ENCODE peak calls at places on chromosomes 16 and 17, in six cellular contexts. Y is heart right ventricle, U is AG04450, Z is foreskin fibroblast, D is heart left ventricle, A is astrocyte of the spinal cord. M is an unnamed sample.

GRCh38 chr16:85459529-85460251 is 153.4 kb upstream of the GSE1 start:
- DNase-seq in U (no peak), A (no peak), Y (no peak), Z (no peak), D (no peak), M (no peak)

GRCh38 chr16:66440970-66441369 is 13.9 kb downstream of the BEAN1 start:
- DNase-seq in Z (no peak), U (no peak), A (no peak), D (no peak), Y (no peak), M (no peak)

GRCh38 chr17:30477758-30478115 is 529 bp downstream of the GOSR1 start:
- DNase-seq in Z (peak; percentile 1), A (no peak), D (no peak), Y (no peak), U (no peak), M (no peak)

GRCh38 chr17:77963441-77963840 is 4.9 kb downstream of the TNRC6C start:
- DNase-seq in U (peak; percentile 80), A (peak; percentile 95), Y (peak; percentile 79), Z (peak; percentile 85), D (peak; percentile 77), M (peak; percentile 83)

GRCh38 chr17:8846768-8847211 is 20.7 kb downstream of the PIK3R6 start:
- DNase-seq in Z (peak; percentile 2), Y (peak; percentile 54), D (peak; percentile 46), U (no peak), A (peak; percentile 15), M (peak; percentile 65)

GRCh38 chr17:4950757-4951204 is at the start of gene ENO3:
- DNase-seq in Y (no peak), D (no peak), Z (no peak), U (no peak), A (no peak), M (no peak)

GRCh38 chr17:17790673-17791464 is 45.9 kb downstream of the SREBF1 start:
- DNase-seq in Y (no peak), A (no peak), U (no peak), D (no peak), Z (no peak), M (no peak)

GRCh38 chr17:80605326-80606066 is 60.9 kb downstream of the RPTOR start:
- DNase-seq in D (no peak), A (no peak), Y (no peak), Z (peak; percentile 20), U (no peak), M (peak; percentile 48)

GRCh38 chr17:1515640-1516402 is 591 bp downstream of the INPP5K start:
- DNase-seq in Z (peak; percentile 78), D (peak; percentile 59), A (peak; percentile 89), U (peak; percentile 81), Y (peak; percentile 79), M (peak; percentile 95)

GRCh38 chr17:69448431-69449102 is 34.1 kb downstream of the MAP2K6 start:
- DNase-seq in Y (no peak), Z (no peak), A (peak; percentile 57), D (peak; percentile 9), U (no peak), M (peak; percentile 22)

GRCh38 chr17:4566785-4567184 is 6.4 kb upstream of the GGT6 start:
- DNase-seq in Z (peak; percentile 32), D (peak; percentile 53), A (peak; percentile 32), U (no peak), Y (peak; percentile 74), M (peak; percentile 65)

GRCh38 chr17:34756670-34757021 is 177.3 kb downstream of the TMEM132E start:
- DNase-seq in D (peak; percentile 15), Y (peak; percentile 18), Z (peak; percentile 2), A (no peak), U (no peak), M (no peak)

GRCh38 chr16:76386784-76387183 is 109.6 kb downstream of the CNTNAP4 start:
- DNase-seq in U (no peak), A (peak; percentile 44), Y (no peak), D (no peak), Z (no peak), M (peak; percentile 91)

GRCh38 chr17:17205368-17206148 is 575 bp downstream of the PLD6 start:
- DNase-seq in U (no peak), A (peak; percentile 27), Y (peak; percentile 51), Z (peak; percentile 61), D (peak; percentile 47), M (peak; percentile 28)

GRCh38 chr16:70703041-70703834 is 17.4 kb upstream of the MTSS2 start:
- DNase-seq in U (peak; percentile 84), A (peak; percentile 92), D (peak; percentile 63), Z (peak; percentile 95), Y (peak; percentile 68), M (peak; percentile 66)

GRCh38 chr17:81166033-81166472 is at the start of gene AATK:
- DNase-seq in U (no peak), Y (no peak), Z (no peak), A (no peak), D (no peak), M (no peak)

GRCh38 chr16:71924710-71925109 is 29.4 kb downstream of the IST1 start:
- DNase-seq in U (no peak), Y (no peak), D (no peak), A (no peak), Z (no peak), M (no peak)

GRCh38 chr17:32323784-32324590 is 18.0 kb downstream of the C17orf75 start:
- DNase-seq in D (no peak), A (no peak), U (no peak), Y (no peak), Z (no peak), M (peak; percentile 19)

GRCh38 chr17:79739148-79740062 is 8.7 kb downstream of the ENPP7 start:
- DNase-seq in D (no peak), U (no peak), Z (no peak), A (peak; percentile 23), Y (no peak), M (no peak)

GRCh38 chr16:88063201-88063773 is 112.1 kb downstream of the BANP start:
- DNase-seq in D (no peak), U (peak; percentile 42), Y (peak; percentile 27), Z (peak; percentile 90), A (peak; percentile 50), M (peak; percentile 80)

GRCh38 chr16:64469906-64470702 is 651.8 kb downstream of the CDH11 start:
- DNase-seq in U (no peak), A (peak; percentile 49), Z (no peak), D (no peak), Y (no peak), M (peak; percentile 28)

GRCh38 chr17:4881761-4882555 is 17.4 kb upstream of the C17orf107 start:
- DNase-seq in U (no peak), D (no peak), Z (no peak), Y (peak; percentile 51), A (peak; percentile 33), M (peak; percentile 46)

GRCh38 chr17:8001976-8002645 is at the start of gene GUCY2D:
- DNase-seq in Y (no peak), Z (no peak), U (no peak), A (no peak), D (no peak), M (no peak)

GRCh38 chr16:30041841-30042240 is 10.8 kb upstream of the TLCD3B start:
- DNase-seq in Z (no peak), U (no peak), D (no peak), A (peak; percentile 57), Y (no peak), M (peak; percentile 69)

GRCh38 chr17:77400445-77400870 is 259.7 kb downstream of the SEC14L1 start:
- DNase-seq in A (no peak), Z (peak; percentile 47), Y (peak; percentile 62), D (peak; percentile 67), U (no peak), M (no peak)

GRCh38 chr17:37671813-37672544 is 28.7 kb upstream of the DDX52 start:
- DNase-seq in Z (peak; percentile 84), A (peak; percentile 80), Y (no peak), U (peak; percentile 82), D (no peak), M (peak; percentile 54)

GRCh38 chr16:21277045-21277926 is 804 bp downstream of the CRYM start:
- DNase-seq in D (no peak), A (no peak), U (no peak), Z (no peak), Y (no peak), M (no peak)

GRCh38 chr16:53266156-53266555 is 168.1 kb upstream of the RBL2 start:
- DNase-seq in U (no peak), Y (no peak), A (no peak), Z (no peak), D (no peak), M (no peak)

GRCh38 chr17:34579017-34579946 is at the start of gene TMEM132E:
- DNase-seq in Z (no peak), D (peak; percentile 25), Y (peak; percentile 29), U (no peak), A (no peak), M (peak; percentile 6)

GRCh38 chr16:57628008-57628781 is at the start of gene ADGRG1:
- DNase-seq in U (peak; percentile 80), Y (peak; percentile 84), Z (peak; percentile 94), D (peak; percentile 80), A (peak; percentile 94), M (peak; percentile 96)
- TF ChIP-seq CTCF in U (no peak), Y (peak; percentile 26), Z (no peak), D (no peak), A (no peak), M (no peak)

GRCh38 chr17:51046527-51047384 is 73.9 kb downstream of the SPAG9 start:
- DNase-seq in A (peak; percentile 96), Y (peak; percentile 76), Z (peak; percentile 83), U (peak; percentile 44), D (peak; percentile 58), M (peak; percentile 81)
- H3K4me3 ChIP-seq in A (peak overlapping the region; percentile 50), Y (peak overlapping the region; percentile 6), Z (peak overlapping the region; percentile 46), U (peak overlapping the region; percentile 35), D (no peak overlapping the region), M (peak overlapping the region; percentile 33)

GRCh38 chr16:78607465-78607864 is 508.0 kb downstream of the WWOX start:
- DNase-seq in U (no peak), Y (no peak), D (no peak), A (peak; percentile 0), Z (no peak), M (peak; percentile 19)
- TF ChIP-seq CTCF in U (no peak), Y (no peak), D (no peak), A (no peak), Z (no peak), M (no peak)

DNA sequence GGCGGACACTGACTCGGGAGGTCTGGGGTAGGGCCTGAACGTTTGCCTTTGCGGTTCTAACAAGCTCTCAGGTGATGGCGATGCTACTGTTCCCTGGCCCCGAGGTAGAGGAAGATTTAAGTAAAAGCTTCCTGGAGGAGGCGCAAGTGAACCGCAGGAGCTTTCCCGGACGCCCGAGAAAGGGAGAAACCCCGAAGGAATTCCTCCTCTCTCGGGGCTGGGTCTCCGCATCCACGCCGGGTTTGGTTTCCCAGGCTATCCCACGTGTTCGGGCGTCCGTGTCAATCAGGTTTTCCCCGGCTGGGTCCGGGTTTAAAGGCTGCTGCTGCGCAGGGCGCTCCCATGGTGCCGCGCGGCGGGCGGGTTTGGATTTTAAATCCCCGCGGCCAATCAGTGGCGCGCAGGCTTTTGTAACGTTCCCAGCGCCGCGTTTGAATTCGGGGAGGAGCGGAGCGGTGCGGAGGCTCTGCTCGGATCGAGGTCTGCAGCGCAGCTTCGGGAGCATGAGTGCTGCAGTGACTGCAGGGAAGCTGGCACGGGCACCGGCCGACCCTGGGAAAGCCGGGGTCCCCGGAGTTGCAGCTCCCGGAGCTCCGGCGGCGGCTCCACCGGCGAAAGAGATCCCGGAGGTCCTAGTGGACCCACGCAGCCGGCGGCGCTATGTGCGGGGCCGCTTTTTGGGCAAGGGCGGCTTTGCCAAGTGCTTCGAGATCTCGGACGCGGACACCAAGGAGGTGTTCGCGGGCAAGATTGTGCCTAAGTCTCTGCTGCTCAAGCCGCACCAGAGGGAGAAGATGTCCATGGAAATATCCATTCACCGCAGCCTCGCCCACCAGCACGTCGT is at the start of gene PLK1:
- DNase-seq in Z (peak; percentile 83), A (peak; percentile 85), Y (peak; percentile 64), D (peak; percentile 66), U (peak; percentile 45), M (peak; percentile 87)
- H3K4me3 ChIP-seq in Z (peak within 1 kb of the TSS; percentile 78), A (peak within 1 kb of the TSS; percentile 70), Y (peak within 1 kb of the TSS; percentile 39), D (peak within 1 kb of the TSS; percentile 43), U (peak within 1 kb of the TSS; percentile 67), M (peak within 1 kb of the TSS; percentile 65)

GRCh38 chr17:74865504-74866197 is 6.0 kb upstream of the GRIN2C start:
- DNase-seq in A (no peak), U (no peak), D (no peak), Z (no peak), Y (no peak), M (no peak)
- TF ChIP-seq CTCF in A (no peak), U (no peak), D (no peak), Z (no peak), Y (no peak), M (no peak)